ENCODE peak calls at places on chromosome 16, in four cellular contexts. U is GM12878, R is HCT116, A is SK-N-SH. V is an unnamed sample.

GRCh38 chr16:16025214-16025968 is 76.0 kb downstream of the ABCC1 start:
- DNase-seq in A (no peak), U (no peak), R (no peak), V (no peak)

GRCh38 chr16:57766714-57767348 is 31.3 kb downstream of the KATNB1 start:
- DNase-seq in R (no peak), A (no peak), U (no peak), V (no peak)

GRCh38 chr16:81544691-81545365 is 100.2 kb downstream of the CMIP start:
- DNase-seq in A (no peak), R (no peak), U (no peak), V (no peak)

GRCh38 chr16:26729917-26730541 is 336.7 kb upstream of the C16orf82 start:
- DNase-seq in A (no peak), U (no peak), R (no peak), V (no peak)

GRCh38 chr16:1923299-1924034 is 5.3 kb upstream of the HS3ST6 start:
- DNase-seq in U (no peak), A (peak), R (peak), V (peak)

GRCh38 chr16:86424968-86425367 is 85.4 kb upstream of the FOXF1 start:
- DNase-seq in U (no peak), R (no peak), A (no peak), V (no peak)

GRCh38 chr16:79170565-79171242 is 429.8 kb downstream of the MAF start:
- DNase-seq in A (no peak), R (no peak), U (no peak), V (no peak)

GRCh38 chr16:84786605-84787302 is 33.0 kb upstream of the CRISPLD2 start:
- DNase-seq in A (no peak), R (no peak), U (no peak), V (no peak)

GRCh38 chr16:9050102-9050830 is 41.2 kb upstream of the HAPSTR1 start:
- DNase-seq in U (no peak), R (no peak), A (peak), V (no peak)

GRCh38 chr16:19415461-19415860 is 2.2 kb upstream of the TMC5 start:
- DNase-seq in R (no peak), A (no peak), U (no peak), V (no peak)

GRCh38 chr16:4537376-4538066 is 1.1 kb downstream of the CDIP1 start:
- DNase-seq in R (no peak), A (peak), U (no peak), V (no peak)

GRCh38 chr16:4535627-4536108 is 2.9 kb downstream of the CDIP1 start:
- DNase-seq in R (no peak), U (no peak), A (no peak), V (no peak)

GRCh38 chr16:4538386-4539235 is at the start of gene CDIP1:
- DNase-seq in U (peak), R (peak), A (peak), V (peak)

GRCh38 chr16:4538067-4538385 is 547 bp downstream of the CDIP1 start:
- DNase-seq in A (no peak), R (no peak), U (no peak), V (no peak)

GRCh38 chr16:4536391-4537106 is 2.0 kb downstream of the CDIP1 start:
- DNase-seq in R (no peak), U (no peak), A (no peak), V (no peak)
- H3K9ac ChIP-seq in R (no peak), U (no peak), A (no peak), V (no peak)

GRCh38 chr16:68744744-68745280 is 7.7 kb downstream of the CDH1 start:
- DNase-seq in A (no peak), R (peak), U (no peak), V (no peak)
- H3K4me3 ChIP-seq in A (no peak), R (peak), U (no peak), V (no peak)

GRCh38 chr16:89973654-89974335 is 25.2 kb downstream of the DEF8 start:
- DNase-seq in R (no peak), A (no peak), U (no peak), V (no peak)

GRCh38 chr16:89974860-89975259 is 26.3 kb downstream of the DEF8 start:
- DNase-seq in R (no peak), U (no peak), A (no peak), V (no peak)

GRCh38 chr16:89971495-89972243 is 23.1 kb downstream of the DEF8 start:
- DNase-seq in A (no peak), R (no peak), U (no peak), V (no peak)

GRCh38 chr16:89973235-89973634 is 24.7 kb downstream of the DEF8 start:
- DNase-seq in U (no peak), R (no peak), A (no peak), V (no peak)

DNA sequence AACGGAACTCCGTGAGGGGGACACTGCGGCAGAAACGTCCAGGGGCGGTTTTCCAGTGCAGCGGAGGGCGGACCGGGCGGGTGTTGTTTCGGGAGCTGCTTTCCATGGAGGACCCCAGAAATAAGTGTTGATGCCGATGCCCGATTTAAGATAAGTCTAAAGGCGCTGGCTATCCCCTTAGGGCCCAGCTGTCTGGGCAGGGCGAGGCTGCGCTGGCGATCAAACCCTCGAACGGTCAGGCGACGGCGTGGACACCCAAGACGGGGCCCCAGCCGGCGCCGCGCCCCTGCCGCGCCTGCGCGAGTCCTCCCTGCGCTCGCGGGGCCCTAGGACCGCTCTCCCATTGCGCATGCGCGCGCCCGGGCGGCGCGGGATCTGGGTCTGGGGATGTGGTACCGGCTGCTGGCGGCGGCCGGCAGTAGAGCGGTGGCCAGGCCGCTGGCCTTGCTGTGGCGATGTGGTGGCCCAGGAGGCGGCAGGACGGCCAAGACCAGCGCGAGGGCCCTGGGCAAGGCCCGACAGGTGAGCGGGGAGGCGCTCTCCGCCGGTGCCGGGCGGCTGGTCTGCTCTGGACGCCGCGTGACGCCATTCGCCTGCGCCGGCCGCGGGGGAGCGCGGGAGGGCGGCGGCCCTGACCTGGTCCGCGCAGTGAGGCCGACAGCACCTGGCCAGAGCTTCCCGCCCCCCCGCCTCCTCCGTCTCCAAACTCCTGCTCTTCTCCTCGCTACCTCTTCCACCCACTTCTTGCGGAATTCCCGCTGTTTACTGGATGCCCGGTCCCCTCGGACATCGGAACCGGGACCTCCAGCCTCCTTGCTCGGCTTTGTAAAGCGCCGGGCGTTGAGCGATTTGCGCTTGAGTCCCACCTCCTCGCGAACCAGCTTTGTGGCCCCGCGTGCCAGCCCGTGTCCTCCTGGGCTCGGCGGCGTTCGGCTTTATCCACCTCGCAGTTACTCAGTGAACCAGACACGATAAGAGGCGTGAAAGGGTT is 24.0 kb downstream of the DEF8 start:
- DNase-seq in R (peak), A (peak), U (no peak), V (no peak)
- TF ChIP-seq POLR2AphosphoS5 in R (peak), A (peak), U (peak), V (peak)

DNA sequence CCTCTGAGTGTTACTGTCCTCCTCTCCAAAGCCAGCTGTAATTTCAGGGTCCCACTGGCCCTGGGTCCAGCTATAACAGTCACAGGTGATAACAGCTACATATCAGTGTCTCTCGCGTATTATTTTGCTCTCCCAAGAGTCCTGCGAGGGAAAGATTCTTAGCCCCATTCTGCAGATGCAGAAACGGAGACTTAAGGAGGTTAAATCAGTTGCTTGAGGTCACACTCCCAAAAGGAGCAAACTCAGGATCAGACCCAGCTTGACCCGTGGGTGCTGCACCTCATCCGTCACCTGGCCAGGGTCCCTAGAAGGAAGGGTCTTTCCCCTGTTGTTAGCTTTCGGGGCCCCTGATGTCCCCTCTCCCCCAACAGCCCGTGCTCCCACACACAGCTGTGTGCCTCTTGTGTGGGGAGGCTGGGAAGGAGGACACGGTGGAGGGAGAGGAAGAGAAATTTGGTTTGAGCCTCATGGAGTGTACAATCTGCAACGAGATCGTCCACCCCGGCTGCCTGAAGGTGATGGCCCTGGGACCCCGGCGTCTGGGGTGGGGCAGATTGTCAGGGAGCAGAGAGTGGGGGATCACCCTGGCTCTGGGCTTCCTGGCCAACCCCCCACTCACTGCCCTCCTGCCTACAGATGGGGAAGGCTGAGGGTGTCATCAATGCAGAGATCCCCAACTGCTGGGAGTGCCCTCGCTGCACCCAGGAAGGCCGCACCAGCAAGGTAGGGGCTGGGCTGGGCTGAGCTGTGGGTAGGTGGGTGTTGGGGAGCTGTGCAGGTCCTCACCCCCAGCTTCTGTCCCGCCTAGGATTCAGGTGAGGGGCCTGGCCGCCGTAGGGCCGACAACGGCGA is 3.8 kb downstream of the FBXL19 start:
- DNase-seq in A (no peak), R (no peak), U (no peak), V (no peak)
- H3K9ac ChIP-seq in A (no peak), R (no peak), U (no peak), V (no peak)

GRCh38 chr16:66606000-66606751 is 1.7 kb downstream of the CMTM3 start:
- DNase-seq in U (no peak), A (no peak), R (no peak), V (no peak)
- H3K4me3 ChIP-seq in U (peak), A (peak), R (peak), V (peak)